ENCODE peak calls at places on chromosomes 5 and 9, in four cellular contexts. One of them, this sample, is unnamed.

GRCh38 chr9:90309809-90310522 is 332.7 kb downstream of the DIRAS2 start:
- DNase-seq in AML-193: no peak
- DNase-seq in neural crest cell: no peak
- DNase-seq in fibroblast of gingiva: no peak
- DNase-seq in this sample: no peak

GRCh38 chr5:91126448-91126847 is 256.7 kb downstream of the ARRDC3 start:
- DNase-seq in AML-193: no peak
- DNase-seq in neural crest cell: no peak
- DNase-seq in fibroblast of gingiva: peak
- DNase-seq in this sample: peak

GRCh38 chr9:18359335-18359734 is 114.6 kb upstream of the ADAMTSL1 start:
- DNase-seq in AML-193: no peak
- DNase-seq in neural crest cell: no peak
- DNase-seq in fibroblast of gingiva: peak
- DNase-seq in this sample: no peak

GRCh38 chr5:78253201-78253600 is 41.3 kb downstream of the AP3B1 start:
- DNase-seq in AML-193: no peak
- DNase-seq in neural crest cell: no peak
- DNase-seq in fibroblast of gingiva: no peak
- DNase-seq in this sample: peak

GRCh38 chr5:180161420-180162303 is 47.3 kb downstream of the RASGEF1C start:
- DNase-seq in AML-193: no peak
- DNase-seq in neural crest cell: no peak
- DNase-seq in fibroblast of gingiva: no peak
- DNase-seq in this sample: peak

GRCh38 chr5:16935271-16936149 is 578 bp downstream of the MYO10 start:
- DNase-seq in AML-193: no peak
- DNase-seq in neural crest cell: peak
- DNase-seq in fibroblast of gingiva: no peak
- DNase-seq in this sample: peak

GRCh38 chr9:19116391-19116790 is 10.9 kb downstream of the PLIN2 start:
- DNase-seq in AML-193: no peak
- DNase-seq in neural crest cell: no peak
- DNase-seq in fibroblast of gingiva: peak
- DNase-seq in this sample: peak

GRCh38 chr9:107173422-107174180 is 109.5 kb upstream of the RAD23B start:
- DNase-seq in AML-193: no peak
- DNase-seq in neural crest cell: no peak
- DNase-seq in fibroblast of gingiva: no peak
- DNase-seq in this sample: no peak

GRCh38 chr9:114894801-114895433 is 35.5 kb downstream of the TNFSF8 start:
- DNase-seq in AML-193: peak
- DNase-seq in neural crest cell: no peak
- DNase-seq in fibroblast of gingiva: peak
- DNase-seq in this sample: peak

GRCh38 chr5:76368941-76369340 is 34.1 kb upstream of the IQGAP2 start:
- DNase-seq in AML-193: no peak
- DNase-seq in neural crest cell: no peak
- DNase-seq in fibroblast of gingiva: no peak
- DNase-seq in this sample: no peak

GRCh38 chr9:125867752-125868400 is 120.7 kb downstream of the PBX3 start:
- DNase-seq in AML-193: no peak
- DNase-seq in neural crest cell: no peak
- DNase-seq in fibroblast of gingiva: no peak
- DNase-seq in this sample: peak

GRCh38 chr5:1429066-1429465 is 16.2 kb downstream of the SLC6A3 start:
- DNase-seq in AML-193: no peak
- DNase-seq in neural crest cell: no peak
- DNase-seq in fibroblast of gingiva: no peak
- DNase-seq in this sample: no peak

GRCh38 chr5:148974638-148975330 is 88.1 kb downstream of the SH3TC2 start:
- DNase-seq in AML-193: no peak
- DNase-seq in neural crest cell: no peak
- DNase-seq in fibroblast of gingiva: no peak
- DNase-seq in this sample: no peak

GRCh38 chr9:107309271-107309670 is 26.2 kb downstream of the RAD23B start:
- DNase-seq in AML-193: no peak
- DNase-seq in neural crest cell: no peak
- DNase-seq in fibroblast of gingiva: no peak
- DNase-seq in this sample: no peak

GRCh38 chr9:110583237-110583636 is 3.7 kb upstream of the SVEP1 start:
- DNase-seq in AML-193: no peak
- DNase-seq in neural crest cell: no peak
- DNase-seq in fibroblast of gingiva: peak
- DNase-seq in this sample: peak

GRCh38 chr5:28666075-28666474 is 1627.7 kb upstream of the CDH9 start:
- DNase-seq in AML-193: no peak
- DNase-seq in neural crest cell: no peak
- DNase-seq in fibroblast of gingiva: no peak
- DNase-seq in this sample: no peak

GRCh38 chr5:58314356-58315045 is 145.4 kb downstream of the PLK2 start:
- DNase-seq in AML-193: no peak
- DNase-seq in neural crest cell: no peak
- DNase-seq in fibroblast of gingiva: no peak
- DNase-seq in this sample: no peak

GRCh38 chr5:111742595-111742994 is 14.4 kb downstream of the NREP start:
- DNase-seq in AML-193: no peak
- DNase-seq in neural crest cell: no peak
- DNase-seq in fibroblast of gingiva: peak
- DNase-seq in this sample: peak

GRCh38 chr9:38405841-38406240 is 13.3 kb downstream of the ALDH1B1 start:
- DNase-seq in AML-193: no peak
- DNase-seq in neural crest cell: no peak
- DNase-seq in fibroblast of gingiva: no peak
- DNase-seq in this sample: no peak

GRCh38 chr9:108813951-108814601 is 41.7 kb downstream of the ACTL7B start:
- DNase-seq in AML-193: peak
- DNase-seq in neural crest cell: no peak
- DNase-seq in fibroblast of gingiva: peak
- DNase-seq in this sample: peak

GRCh38 chr5:158812381-158812780 is 287.3 kb downstream of the EBF1 start:
- DNase-seq in AML-193: no peak
- DNase-seq in neural crest cell: no peak
- DNase-seq in fibroblast of gingiva: no peak
- DNase-seq in this sample: no peak

GRCh38 chr5:172678902-172679301 is 37.8 kb downstream of the NEURL1B start:
- DNase-seq in AML-193: no peak
- DNase-seq in neural crest cell: no peak
- DNase-seq in fibroblast of gingiva: no peak
- DNase-seq in this sample: no peak

GRCh38 chr5:116844015-116844414 is 269.4 kb upstream of the SEMA6A start:
- DNase-seq in AML-193: no peak
- DNase-seq in neural crest cell: no peak
- DNase-seq in fibroblast of gingiva: no peak
- DNase-seq in this sample: no peak

GRCh38 chr5:1652873-1653707 is 129.3 kb upstream of the LPCAT1 start:
- DNase-seq in AML-193: peak
- DNase-seq in neural crest cell: no peak
- DNase-seq in fibroblast of gingiva: no peak
- DNase-seq in this sample: no peak

GRCh38 chr5:168747987-168748777 is 169.0 kb upstream of the PANK3 start:
- DNase-seq in AML-193: peak
- DNase-seq in neural crest cell: peak
- DNase-seq in fibroblast of gingiva: no peak
- DNase-seq in this sample: peak

GRCh38 chr9:97041898-97042297 is 3.0 kb upstream of the CTSV start:
- DNase-seq in AML-193: no peak
- DNase-seq in neural crest cell: no peak
- DNase-seq in fibroblast of gingiva: no peak
- DNase-seq in this sample: no peak

GRCh38 chr5:68149189-68149588 is 66.4 kb upstream of the PIK3R1 start:
- DNase-seq in AML-193: no peak
- DNase-seq in neural crest cell: no peak
- DNase-seq in fibroblast of gingiva: no peak
- DNase-seq in this sample: peak

GRCh38 chr5:21919417-21920022 is 933.6 kb downstream of the CDH12 start:
- DNase-seq in AML-193: peak
- DNase-seq in neural crest cell: peak
- DNase-seq in fibroblast of gingiva: peak
- DNase-seq in this sample: peak

GRCh38 chr9:135502168-135502872 is 1.8 kb downstream of the MRPS2 start:
- DNase-seq in AML-193: no peak
- DNase-seq in neural crest cell: no peak
- DNase-seq in fibroblast of gingiva: no peak
- DNase-seq in this sample: no peak